ENCODE peak calls at places on chromosomes 5 and 9, in six cellular contexts. One of them, this sample, is unnamed.

GRCh38 chr5:95591490-95591901 is 28.4 kb upstream of the GPR150 start:
- DNase-seq in HCT116: peak
- DNase-seq in H1: no peak
- DNase-seq in GM12878: no peak
- DNase-seq in HepG2: peak
- DNase-seq in K562: no peak
- DNase-seq in this sample: peak

GRCh38 chr5:39486361-39486760 is 61.6 kb upstream of the DAB2 start:
- DNase-seq in HCT116: no peak
- DNase-seq in H1: no peak
- DNase-seq in GM12878: no peak
- DNase-seq in HepG2: no peak
- DNase-seq in K562: no peak
- DNase-seq in this sample: no peak

GRCh38 chr5:43019293-43019614 is 20.9 kb downstream of the ANXA2R start:
- DNase-seq in HCT116: no peak
- DNase-seq in H1: no peak
- DNase-seq in GM12878: no peak
- DNase-seq in HepG2: no peak
- DNase-seq in K562: no peak
- DNase-seq in this sample: no peak

GRCh38 chr5:169577966-169578365 is 5.6 kb upstream of the SPDL1 start:
- DNase-seq in HCT116: no peak
- DNase-seq in H1: no peak
- DNase-seq in GM12878: no peak
- DNase-seq in HepG2: no peak
- DNase-seq in K562: no peak
- DNase-seq in this sample: no peak

GRCh38 chr5:76818844-76819831 is at the start of gene F2RL1:
- DNase-seq in HCT116: peak
- DNase-seq in H1: peak
- DNase-seq in GM12878: no peak
- DNase-seq in HepG2: peak
- DNase-seq in K562: peak
- DNase-seq in this sample: peak

GRCh38 chr5:68264024-68264956 is 48.7 kb downstream of the PIK3R1 start:
- DNase-seq in HCT116: no peak
- DNase-seq in H1: no peak
- DNase-seq in GM12878: no peak
- DNase-seq in HepG2: peak
- DNase-seq in K562: no peak
- DNase-seq in this sample: peak

GRCh38 chr5:81971086-81971693 is 633 bp upstream of the ATG10 start:
- DNase-seq in HCT116: no peak
- DNase-seq in H1: no peak
- DNase-seq in GM12878: peak
- DNase-seq in HepG2: peak
- DNase-seq in K562: no peak
- DNase-seq in this sample: no peak

GRCh38 chr5:122471031-122471751 is 159.2 kb downstream of the SNCAIP start:
- DNase-seq in HCT116: no peak
- DNase-seq in H1: no peak
- DNase-seq in GM12878: no peak
- DNase-seq in HepG2: no peak
- DNase-seq in K562: no peak
- DNase-seq in this sample: no peak

GRCh38 chr5:134692722-134693121 is 44.1 kb downstream of the SEC24A start:
- DNase-seq in HCT116: no peak
- DNase-seq in H1: no peak
- DNase-seq in GM12878: no peak
- DNase-seq in HepG2: no peak
- DNase-seq in K562: no peak
- DNase-seq in this sample: no peak

GRCh38 chr5:38780316-38780715 is 65.5 kb upstream of the OSMR start:
- DNase-seq in HCT116: no peak
- DNase-seq in H1: no peak
- DNase-seq in GM12878: no peak
- DNase-seq in HepG2: no peak
- DNase-seq in K562: no peak
- DNase-seq in this sample: no peak

GRCh38 chr5:155441849-155442248 is 428.3 kb downstream of the KIF4B start:
- DNase-seq in HCT116: no peak
- DNase-seq in H1: no peak
- DNase-seq in GM12878: no peak
- DNase-seq in HepG2: no peak
- DNase-seq in K562: no peak
- DNase-seq in this sample: no peak

GRCh38 chr9:120985759-120986353 is 59.3 kb upstream of the TRAF1 start:
- DNase-seq in HCT116: peak
- DNase-seq in H1: no peak
- DNase-seq in GM12878: no peak
- DNase-seq in HepG2: peak
- DNase-seq in K562: peak
- DNase-seq in this sample: peak

GRCh38 chr5:148924817-148925216 is 98.4 kb downstream of the ADRB2 start:
- DNase-seq in HCT116: no peak
- DNase-seq in H1: peak
- DNase-seq in GM12878: no peak
- DNase-seq in HepG2: no peak
- DNase-seq in K562: no peak
- DNase-seq in this sample: peak

GRCh38 chr5:116394186-116394867 is 180.3 kb downstream of the SEMA6A start:
- DNase-seq in HCT116: no peak
- DNase-seq in H1: no peak
- DNase-seq in GM12878: no peak
- DNase-seq in HepG2: no peak
- DNase-seq in K562: no peak
- DNase-seq in this sample: no peak

GRCh38 chr5:1152771-1153282 is 41.0 kb upstream of the SLC12A7 start:
- DNase-seq in HCT116: no peak
- DNase-seq in H1: no peak
- DNase-seq in GM12878: no peak
- DNase-seq in HepG2: no peak
- DNase-seq in K562: no peak
- DNase-seq in this sample: no peak

GRCh38 chr5:77791356-77791755 is 15.2 kb upstream of the TBCA start:
- DNase-seq in HCT116: no peak
- DNase-seq in H1: no peak
- DNase-seq in GM12878: no peak
- DNase-seq in HepG2: no peak
- DNase-seq in K562: no peak
- DNase-seq in this sample: no peak

GRCh38 chr5:123813251-123813650 is 301.3 kb downstream of the CSNK1G3 start:
- DNase-seq in HCT116: no peak
- DNase-seq in H1: no peak
- DNase-seq in GM12878: no peak
- DNase-seq in HepG2: no peak
- DNase-seq in K562: no peak
- DNase-seq in this sample: no peak

GRCh38 chr5:126339215-126339805 is 83.9 kb upstream of the GRAMD2B start:
- DNase-seq in HCT116: peak
- DNase-seq in H1: no peak
- DNase-seq in GM12878: no peak
- DNase-seq in HepG2: peak
- DNase-seq in K562: peak
- DNase-seq in this sample: peak

GRCh38 chr5:133075572-133076536 is 24.0 kb downstream of the HSPA4 start:
- DNase-seq in HCT116: no peak
- DNase-seq in H1: no peak
- DNase-seq in GM12878: no peak
- DNase-seq in HepG2: peak
- DNase-seq in K562: no peak
- DNase-seq in this sample: no peak

GRCh38 chr5:166433679-166434078 is 1857.8 kb upstream of the WWC1 start:
- DNase-seq in HCT116: no peak
- DNase-seq in H1: no peak
- DNase-seq in GM12878: no peak
- DNase-seq in HepG2: no peak
- DNase-seq in K562: no peak
- DNase-seq in this sample: no peak

GRCh38 chr9:98807811-98808195 is 333 bp downstream of the GALNT12 start:
- DNase-seq in HCT116: no peak
- DNase-seq in H1: no peak
- DNase-seq in GM12878: no peak
- DNase-seq in HepG2: no peak
- DNase-seq in K562: no peak
- DNase-seq in this sample: no peak

GRCh38 chr9:95311956-95312355 is 5.6 kb downstream of the FANCC start:
- DNase-seq in HCT116: no peak
- DNase-seq in H1: no peak
- DNase-seq in GM12878: no peak
- DNase-seq in HepG2: no peak
- DNase-seq in K562: no peak
- DNase-seq in this sample: no peak

GRCh38 chr5:170408866-170409265 is 19.7 kb upstream of the KCNMB1 start:
- DNase-seq in HCT116: no peak
- DNase-seq in H1: no peak
- DNase-seq in GM12878: no peak
- DNase-seq in HepG2: no peak
- DNase-seq in K562: no peak
- DNase-seq in this sample: no peak

GRCh38 chr9:21616082-21616778 is 134.1 kb upstream of the IFNE start:
- DNase-seq in HCT116: peak
- DNase-seq in H1: no peak
- DNase-seq in GM12878: no peak
- DNase-seq in HepG2: no peak
- DNase-seq in K562: no peak
- DNase-seq in this sample: no peak

DNA sequence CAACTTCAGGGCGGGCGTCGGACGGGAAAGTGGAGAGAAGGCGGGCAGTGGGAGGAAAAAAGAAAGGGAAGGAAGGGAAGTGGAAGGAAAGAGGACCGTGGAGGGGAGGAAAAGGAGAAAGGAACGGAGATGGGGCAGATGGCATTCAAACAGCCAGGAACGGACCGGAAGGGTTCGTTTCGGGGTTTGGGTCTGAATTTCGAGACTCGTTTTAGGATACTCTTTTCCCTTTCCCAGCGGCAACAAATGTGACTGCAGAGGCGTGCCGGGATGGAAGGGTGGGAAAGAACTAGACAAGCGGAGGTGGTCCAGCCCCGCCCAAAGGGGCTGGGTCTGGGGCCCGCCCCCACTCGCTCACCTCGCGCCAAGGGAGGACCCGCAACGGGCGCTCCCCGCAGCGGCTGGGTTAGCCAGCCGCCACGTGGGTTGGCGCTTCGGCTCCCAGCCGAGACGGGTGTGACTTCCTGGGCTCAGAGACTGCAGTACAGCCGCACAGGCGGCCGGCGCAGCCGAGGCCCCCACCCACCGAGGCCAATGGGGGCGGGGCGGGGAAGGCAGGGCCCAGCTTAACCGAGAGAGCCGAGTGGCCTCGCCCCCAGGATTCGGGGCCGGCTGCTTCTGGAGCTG is 2.7 kb downstream of the VCAN start:
- DNase-seq in HCT116: peak
- DNase-seq in H1: peak
- DNase-seq in GM12878: no peak
- DNase-seq in HepG2: peak
- DNase-seq in K562: peak
- DNase-seq in this sample: no peak
- TF ChIP-seq MAX in HCT116: peak
- TF ChIP-seq MAX in H1: peak
- TF ChIP-seq MAX in GM12878: no peak
- TF ChIP-seq MAX in HepG2: peak
- TF ChIP-seq MAX in K562: no peak
- TF ChIP-seq MAX in this sample: no peak

GRCh38 chr9:4489919-4490704 is at the start of gene SLC1A1:
- DNase-seq in HCT116: peak
- DNase-seq in H1: peak
- DNase-seq in GM12878: peak
- DNase-seq in HepG2: no peak
- DNase-seq in K562: no peak
- DNase-seq in this sample: peak
- TF ChIP-seq EZH2 in HCT116: no peak
- TF ChIP-seq EZH2 in H1: peak
- TF ChIP-seq EZH2 in GM12878: no peak
- TF ChIP-seq EZH2 in HepG2: no peak
- TF ChIP-seq EZH2 in K562: no peak
- TF ChIP-seq EZH2 in this sample: no peak

GRCh38 chr9:137099231-137099630 is 12.4 kb downstream of the MAN1B1 start:
- DNase-seq in HCT116: no peak
- DNase-seq in H1: no peak
- DNase-seq in GM12878: no peak
- DNase-seq in HepG2: no peak
- DNase-seq in K562: no peak
- DNase-seq in this sample: no peak

GRCh38 chr9:137097761-137098462 is 11.1 kb downstream of the MAN1B1 start:
- DNase-seq in HCT116: no peak
- DNase-seq in H1: no peak
- DNase-seq in GM12878: no peak
- DNase-seq in HepG2: no peak
- DNase-seq in K562: no peak
- DNase-seq in this sample: no peak

GRCh38 chr9:137096785-137097546 is 10.2 kb downstream of the MAN1B1 start:
- DNase-seq in HCT116: no peak
- DNase-seq in H1: no peak
- DNase-seq in GM12878: no peak
- DNase-seq in HepG2: no peak
- DNase-seq in K562: no peak
- DNase-seq in this sample: no peak

GRCh38 chr9:137095664-137096517 is 9.1 kb downstream of the MAN1B1 start:
- DNase-seq in HCT116: no peak
- DNase-seq in H1: no peak
- DNase-seq in GM12878: peak
- DNase-seq in HepG2: no peak
- DNase-seq in K562: peak
- DNase-seq in this sample: no peak
- TF ChIP-seq MAX in HCT116: no peak
- TF ChIP-seq MAX in H1: no peak
- TF ChIP-seq MAX in GM12878: no peak
- TF ChIP-seq MAX in HepG2: no peak
- TF ChIP-seq MAX in K562: no peak
- TF ChIP-seq MAX in this sample: no peak

GRCh38 chr5:171724771-171725609 is 60.6 kb upstream of the SMIM23 start:
- DNase-seq in HCT116: no peak
- DNase-seq in H1: peak
- DNase-seq in GM12878: no peak
- DNase-seq in HepG2: no peak
- DNase-seq in K562: no peak
- DNase-seq in this sample: no peak

GRCh38 chr5:171720086-171720485 is 65.5 kb upstream of the SMIM23 start:
- DNase-seq in HCT116: no peak
- DNase-seq in H1: peak
- DNase-seq in GM12878: no peak
- DNase-seq in HepG2: no peak
- DNase-seq in K562: no peak
- DNase-seq in this sample: no peak

GRCh38 chr5:171715551-171715950 is 70.1 kb upstream of the SMIM23 start:
- DNase-seq in HCT116: no peak
- DNase-seq in H1: peak
- DNase-seq in GM12878: no peak
- DNase-seq in HepG2: no peak
- DNase-seq in K562: no peak
- DNase-seq in this sample: no peak

DNA sequence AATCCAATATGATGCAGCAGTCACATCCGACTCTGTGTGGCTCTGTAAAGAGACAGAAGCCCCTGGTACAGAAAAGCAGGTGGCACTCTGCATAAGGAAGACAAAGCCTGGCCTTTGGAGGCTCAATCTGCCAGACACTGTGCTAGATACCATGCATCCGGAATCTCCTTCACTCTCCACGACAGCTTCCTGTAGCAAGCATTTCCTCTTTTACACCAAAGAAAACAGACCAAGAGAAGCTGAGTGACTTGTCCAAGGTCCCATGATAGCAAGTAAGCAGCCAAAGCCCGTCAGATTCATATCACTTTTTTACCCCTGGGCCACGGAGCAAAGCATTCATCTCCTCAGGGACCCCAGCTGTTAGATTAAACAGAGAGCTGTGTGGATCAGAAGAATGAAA is 64.1 kb upstream of the SMIM23 start:
- DNase-seq in HCT116: no peak
- DNase-seq in H1: peak
- DNase-seq in GM12878: no peak
- DNase-seq in HepG2: no peak
- DNase-seq in K562: no peak
- DNase-seq in this sample: peak
- TF ChIP-seq EZH2 in HCT116: no peak
- TF ChIP-seq EZH2 in H1: no peak
- TF ChIP-seq EZH2 in GM12878: no peak
- TF ChIP-seq EZH2 in HepG2: no peak
- TF ChIP-seq EZH2 in K562: no peak
- TF ChIP-seq EZH2 in this sample: no peak

This sample was measured in endothelial cell of umbilical vein.